ENCODE peak calls at places on chromosomes 13 and 19, in four cellular contexts. One of them, this sample, is unnamed.

GRCh38 chr13:69524459-69525155 is 583.0 kb upstream of the ATXN8OS start:
- DNase-seq in thoracic aorta: no peak
- DNase-seq in hepatocyte: no peak
- DNase-seq in AG04449: no peak
- DNase-seq in this sample: no peak

GRCh38 chr13:37442996-37443395 is 155.6 kb downstream of the POSTN start:
- DNase-seq in thoracic aorta: no peak
- DNase-seq in hepatocyte: no peak
- DNase-seq in AG04449: no peak
- DNase-seq in this sample: no peak

GRCh38 chr13:65036999-65037398 is 2193.1 kb downstream of the PCDH9 start:
- DNase-seq in thoracic aorta: no peak
- DNase-seq in hepatocyte: no peak
- DNase-seq in AG04449: no peak
- DNase-seq in this sample: no peak

GRCh38 chr13:50685491-50685890 is 158.0 kb downstream of the DLEU7 start:
- DNase-seq in thoracic aorta: no peak
- DNase-seq in hepatocyte: no peak
- DNase-seq in AG04449: no peak
- DNase-seq in this sample: no peak

GRCh38 chr13:23504188-23504587 is 66.0 kb upstream of the TNFRSF19 start:
- DNase-seq in thoracic aorta: no peak
- DNase-seq in hepatocyte: no peak
- DNase-seq in AG04449: no peak
- DNase-seq in this sample: no peak

GRCh38 chr19:53432088-53432661 is 391 bp downstream of the ZNF761 start:
- DNase-seq in thoracic aorta: no peak
- DNase-seq in hepatocyte: peak; percentile 23
- DNase-seq in AG04449: no peak
- DNase-seq in this sample: peak; percentile 60

GRCh38 chr13:30175166-30175565 is 132.2 kb downstream of the KATNAL1 start:
- DNase-seq in thoracic aorta: no peak
- DNase-seq in hepatocyte: no peak
- DNase-seq in AG04449: no peak
- DNase-seq in this sample: no peak

GRCh38 chr13:92158335-92158734 is 759.9 kb downstream of the GPC5 start:
- DNase-seq in thoracic aorta: no peak
- DNase-seq in hepatocyte: no peak
- DNase-seq in AG04449: no peak
- DNase-seq in this sample: no peak

This sample was measured in islet precursor cell.